ENCODE peak calls at places on chromosomes 2 and 18, in seven cellular contexts. D, K, L, C, O, U and N are unnamed samples.

GRCh38 chr2:83071352-83071751 is 1387.7 kb downstream of the SUCLG1 start:
- DNase-seq in L (no peak), D (no peak), C (no peak), O (no peak), K (no peak), U (no peak), N (no peak)

GRCh38 chr18:21656402-21656801 is 44.3 kb downstream of the SNRPD1 start:
- DNase-seq in L (no peak), O (no peak), K (no peak), D (no peak), U (no peak), C (no peak), N (no peak)

GRCh38 chr18:58967643-58968291 is 103.1 kb downstream of the ZNF532 start:
- DNase-seq in O (no peak), U (no peak), K (no peak), C (no peak), D (no peak), L (no peak), N (no peak)

GRCh38 chr2:109148347-109148746 is 19.3 kb downstream of the SH3RF3 start:
- DNase-seq in D (no peak), O (no peak), C (no peak), U (no peak), L (no peak), K (no peak), N (no peak)

GRCh38 chr2:54240515-54241219 is 15.4 kb downstream of the TSPYL6 start:
- DNase-seq in U (no peak), L (no peak), K (no peak), O (no peak), D (peak; percentile 39), C (no peak), N (no peak)

GRCh38 chr18:51137051-51137729 is 60.3 kb downstream of the MEX3C start:
- DNase-seq in L (no peak), O (peak; percentile 84), K (no peak), D (no peak), C (no peak), U (no peak), N (no peak)

GRCh38 chr2:59804662-59805258 is 748.7 kb downstream of the BCL11A start:
- DNase-seq in D (no peak), K (no peak), O (no peak), L (no peak), C (no peak), U (no peak), N (no peak)

GRCh38 chr2:149094217-149095015 is 55.9 kb downstream of the LYPD6B start:
- DNase-seq in U (no peak), D (no peak), C (no peak), O (no peak), L (no peak), K (no peak), N (no peak)

GRCh38 chr18:42052137-42052708 is 97.2 kb downstream of the PIK3C3 start:
- DNase-seq in C (no peak), U (no peak), K (no peak), D (no peak), L (no peak), O (no peak), N (no peak)

GRCh38 chr18:12659904-12660605 is 2.1 kb upstream of the SPIRE1 start:
- DNase-seq in L (peak; percentile 35), K (peak; percentile 48), O (peak; percentile 81), D (no peak), U (no peak), C (peak; percentile 61), N (peak; percentile 44)

GRCh38 chr2:63486861-63487290 is 101.4 kb downstream of the WDPCP start:
- DNase-seq in K (no peak), C (peak; percentile 16), D (no peak), U (no peak), L (no peak), O (no peak), N (no peak)

GRCh38 chr2:206438196-206438727 is 5.1 kb upstream of the ADAM23 start:
- DNase-seq in O (no peak), D (no peak), C (no peak), U (no peak), K (no peak), L (no peak), N (no peak)

GRCh38 chr2:218547978-218548377 is 20.2 kb downstream of the USP37 start:
- DNase-seq in O (no peak), D (no peak), U (no peak), K (no peak), L (no peak), C (no peak), N (no peak)

GRCh38 chr2:28173377-28173776 is 219.3 kb upstream of the FOSL2 start:
- DNase-seq in C (no peak), K (no peak), L (no peak), U (no peak), O (no peak), D (no peak), N (no peak)
- H3K27ac ChIP-seq in C (peak overlapping the region; percentile 53), K (no peak overlapping the region), L (no peak overlapping the region), U (no peak overlapping the region), O (no peak overlapping the region), D (no peak overlapping the region), N (no peak overlapping the region)

GRCh38 chr2:171762879-171763573 is 75.8 kb downstream of the DYNC1I2 start:
- DNase-seq in D (no peak), C (no peak), L (no peak), O (no peak), U (no peak), K (no peak), N (no peak)
- H3K27ac ChIP-seq in D (no peak overlapping the region), C (no peak overlapping the region), L (no peak overlapping the region), O (no peak overlapping the region), U (no peak overlapping the region), K (no peak overlapping the region), N (no peak overlapping the region)

GRCh38 chr2:42064417-42064942 is 16.7 kb downstream of the PKDCC start:
- DNase-seq in O (no peak), U (no peak), K (no peak), D (no peak), L (no peak), C (peak; percentile 72), N (no peak)
- H3K27ac ChIP-seq in O (no peak overlapping the region), U (no peak overlapping the region), K (no peak overlapping the region), D (no peak overlapping the region), L (peak overlapping the region; percentile 20), C (peak overlapping the region; percentile 74), N (no peak overlapping the region)

GRCh38 chr2:237743561-237744269 is 54.9 kb upstream of the RBM44 start:
- DNase-seq in L (no peak), K (no peak), D (no peak), U (no peak), O (peak; percentile 96), C (no peak), N (no peak)

GRCh38 chr2:237744270-237744612 is 54.3 kb upstream of the RBM44 start:
- DNase-seq in O (no peak), K (no peak), L (no peak), C (no peak), U (no peak), D (no peak), N (no peak)

GRCh38 chr2:237742614-237743013 is 56.0 kb upstream of the RBM44 start:
- DNase-seq in L (no peak), C (no peak), K (no peak), U (no peak), D (no peak), O (no peak), N (no peak)

GRCh38 chr2:237743024-237743423 is 55.6 kb upstream of the RBM44 start:
- DNase-seq in L (no peak), K (no peak), D (no peak), O (no peak), C (no peak), U (no peak), N (no peak)

DNA sequence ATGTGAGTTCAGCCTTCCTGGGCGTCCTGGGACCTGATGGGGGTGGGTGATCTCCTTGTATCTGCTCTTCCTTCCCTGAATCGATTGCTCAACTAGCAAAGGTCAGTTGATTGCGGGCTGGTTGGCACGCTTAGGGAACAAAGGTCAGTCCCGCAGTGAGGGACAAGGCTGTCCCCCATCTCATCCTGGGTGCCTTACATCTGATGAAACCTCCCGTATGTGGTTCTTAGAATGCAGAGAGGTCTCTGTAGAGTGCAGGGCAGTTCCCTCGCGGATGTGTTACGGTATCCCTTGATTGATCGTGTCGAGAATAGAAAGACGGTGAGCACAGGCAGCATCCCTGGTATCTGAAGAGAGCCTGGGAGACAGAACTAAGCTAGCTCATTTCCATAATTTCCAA is 56.4 kb upstream of the RBM44 start:
- DNase-seq in D (no peak), L (no peak), C (no peak), K (no peak), U (no peak), O (no peak), N (no peak)
- H3K27ac ChIP-seq in D (peak overlapping the region; percentile 9), L (peak overlapping the region; percentile 52), C (no peak overlapping the region), K (no peak overlapping the region), U (no peak overlapping the region), O (peak overlapping the region; percentile 66), N (no peak overlapping the region)

GRCh38 chr2:242085941-242086621 is 216.6 kb downstream of the RTP5 start:
- DNase-seq in C (no peak), U (peak; percentile 83), D (peak; percentile 63), O (no peak), K (no peak), L (peak; percentile 64), N (no peak)
- H3K27ac ChIP-seq in C (no peak overlapping the region), U (peak overlapping the region; percentile 99), D (peak overlapping the region; percentile 82), O (no peak overlapping the region), K (no peak overlapping the region), L (peak overlapping the region; percentile 85), N (no peak overlapping the region)

DNA sequence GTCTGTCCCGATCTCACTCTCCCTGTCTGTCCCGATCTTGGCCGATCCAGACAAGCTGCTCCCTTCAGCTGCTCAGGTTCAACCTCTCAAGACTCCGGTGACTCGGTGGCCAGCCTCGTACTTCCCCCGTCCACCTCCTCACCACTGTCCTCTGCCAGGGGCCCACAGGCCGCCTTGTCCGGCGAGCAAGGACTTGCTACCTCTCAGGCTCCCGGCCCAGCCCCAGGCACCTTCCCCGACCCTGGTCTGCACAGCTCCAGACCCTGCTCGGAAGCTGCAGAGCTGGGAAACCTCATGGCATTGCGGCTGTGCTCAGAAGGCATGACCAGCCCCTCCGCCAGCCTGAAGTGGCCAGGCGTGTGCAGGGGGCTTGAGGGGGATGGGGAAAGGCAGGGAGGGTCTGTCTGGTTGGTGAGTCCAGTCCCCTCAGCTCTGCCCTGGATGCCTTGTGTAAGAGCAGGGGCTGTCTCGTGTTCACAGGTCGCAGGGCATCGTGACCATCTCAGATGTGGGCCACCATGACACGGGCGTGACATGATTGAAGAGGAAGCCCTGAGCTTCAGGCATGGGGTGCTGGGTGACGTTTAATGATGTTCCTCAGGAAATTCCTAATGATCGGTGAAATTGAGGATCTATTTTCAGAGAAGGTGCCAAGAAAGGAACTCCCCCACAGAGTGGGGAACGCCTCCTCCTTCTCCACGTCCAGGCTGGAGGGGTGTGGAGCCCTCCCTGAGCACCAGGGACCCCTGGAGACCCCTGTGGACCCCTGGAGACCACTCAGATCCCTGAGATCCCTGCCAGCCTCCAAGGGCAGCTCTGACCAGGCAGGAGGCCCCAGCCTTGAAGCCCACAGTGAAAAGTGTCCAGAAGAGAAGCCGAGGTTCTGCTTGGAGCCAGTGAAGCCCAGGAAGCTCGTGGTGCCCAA is 121.1 kb upstream of the CTDP1 start:
- DNase-seq in C (no peak), K (no peak), L (no peak), D (no peak), U (no peak), O (no peak), N (no peak)
- H3K27ac ChIP-seq in C (no peak overlapping the region), K (no peak overlapping the region), L (no peak overlapping the region), D (no peak overlapping the region), U (no peak overlapping the region), O (no peak overlapping the region), N (no peak overlapping the region)

DNA sequence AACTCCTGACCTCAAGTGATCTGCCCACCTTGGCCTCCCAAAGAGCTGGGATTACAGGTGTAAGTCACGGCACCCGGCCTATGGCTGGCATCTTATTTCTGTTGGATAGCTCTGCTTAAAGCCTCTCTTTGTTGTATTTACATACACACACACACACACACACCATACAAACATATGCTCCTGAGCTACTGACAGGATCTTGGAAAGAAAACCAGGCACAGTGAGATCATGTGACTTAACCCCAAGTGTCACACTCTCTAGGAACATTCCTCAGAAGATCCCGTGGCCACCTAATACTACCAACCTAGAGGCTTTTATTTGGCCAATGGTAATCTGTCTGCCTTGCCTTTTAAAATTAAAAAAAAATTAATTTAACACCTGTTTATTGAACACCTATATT is 85.1 kb upstream of the HAAO start:
- DNase-seq in C (no peak), U (no peak), L (no peak), D (no peak), O (no peak), K (no peak), N (no peak)
- H3K27ac ChIP-seq in C (no peak overlapping the region), U (no peak overlapping the region), L (peak overlapping the region; percentile 85), D (peak overlapping the region; percentile 94), O (no peak overlapping the region), K (no peak overlapping the region), N (no peak overlapping the region)